ENCODE peak calls at places on chromosomes 11 and 22, in eight cellular contexts. One of them, this sample, is unnamed.

GRCh38 chr11:115664313-115664712 is 160.1 kb upstream of the CADM1 start:
- DNase-seq in small intestine: no peak
- DNase-seq in activated naive CD8-positive, alpha-beta T cell treated with anti-CD3 and anti-CD28 coated beads for 36 hours: no peak
- DNase-seq in HT-29: no peak
- DNase-seq in fibroblast of the conjunctiva: no peak
- DNase-seq in H9: no peak
- DNase-seq in epithelial cell of prostate: no peak
- DNase-seq in nephron progenitor cell: no peak
- DNase-seq in this sample: no peak

GRCh38 chr11:61917357-61918109 is at the start of gene RAB3IL1:
- DNase-seq in H9: peak; percentile 71
- DNase-seq in HT-29: no peak
- DNase-seq in activated naive CD8-positive, alpha-beta T cell treated with anti-CD3 and anti-CD28 coated beads for 36 hours: no peak
- DNase-seq in nephron progenitor cell: peak; percentile 85
- DNase-seq in fibroblast of the conjunctiva: no peak
- DNase-seq in epithelial cell of prostate: no peak
- DNase-seq in small intestine: peak; percentile 29
- DNase-seq in this sample: peak; percentile 84

GRCh38 chr11:12124306-12124705 is 13.9 kb downstream of the MICAL2 start:
- DNase-seq in fibroblast of the conjunctiva: no peak
- DNase-seq in activated naive CD8-positive, alpha-beta T cell treated with anti-CD3 and anti-CD28 coated beads for 36 hours: no peak
- DNase-seq in small intestine: no peak
- DNase-seq in HT-29: no peak
- DNase-seq in epithelial cell of prostate: no peak
- DNase-seq in H9: no peak
- DNase-seq in nephron progenitor cell: no peak
- DNase-seq in this sample: no peak

GRCh38 chr22:41237707-41238569 is 2.8 kb downstream of the CHADL start:
- DNase-seq in small intestine: peak; percentile 82
- DNase-seq in epithelial cell of prostate: no peak
- DNase-seq in HT-29: peak; percentile 76
- DNase-seq in H9: peak; percentile 77
- DNase-seq in fibroblast of the conjunctiva: no peak
- DNase-seq in activated naive CD8-positive, alpha-beta T cell treated with anti-CD3 and anti-CD28 coated beads for 36 hours: peak; percentile 86
- DNase-seq in nephron progenitor cell: peak; percentile 70
- DNase-seq in this sample: peak; percentile 92

GRCh38 chr11:42170601-42171000 is 711.1 kb upstream of the LRRC4C start:
- DNase-seq in H9: no peak
- DNase-seq in activated naive CD8-positive, alpha-beta T cell treated with anti-CD3 and anti-CD28 coated beads for 36 hours: no peak
- DNase-seq in small intestine: no peak
- DNase-seq in nephron progenitor cell: no peak
- DNase-seq in epithelial cell of prostate: no peak
- DNase-seq in fibroblast of the conjunctiva: no peak
- DNase-seq in HT-29: no peak
- DNase-seq in this sample: no peak

GRCh38 chr11:406796-407650 is 7.8 kb downstream of the SIGIRR start:
- DNase-seq in HT-29: peak; percentile 87
- DNase-seq in H9: peak; percentile 91
- DNase-seq in activated naive CD8-positive, alpha-beta T cell treated with anti-CD3 and anti-CD28 coated beads for 36 hours: peak; percentile 94
- DNase-seq in fibroblast of the conjunctiva: peak; percentile 53
- DNase-seq in small intestine: peak; percentile 86
- DNase-seq in epithelial cell of prostate: no peak
- DNase-seq in nephron progenitor cell: peak; percentile 79
- DNase-seq in this sample: peak; percentile 86

GRCh38 chr22:25572708-25573161 is 8.3 kb downstream of the GRK3 start:
- DNase-seq in fibroblast of the conjunctiva: no peak
- DNase-seq in H9: no peak
- DNase-seq in HT-29: no peak
- DNase-seq in activated naive CD8-positive, alpha-beta T cell treated with anti-CD3 and anti-CD28 coated beads for 36 hours: no peak
- DNase-seq in small intestine: no peak
- DNase-seq in epithelial cell of prostate: no peak
- DNase-seq in nephron progenitor cell: no peak
- DNase-seq in this sample: no peak

GRCh38 chr11:122681731-122682130 is 26.2 kb downstream of the UBASH3B start:
- DNase-seq in H9: no peak
- DNase-seq in HT-29: no peak
- DNase-seq in activated naive CD8-positive, alpha-beta T cell treated with anti-CD3 and anti-CD28 coated beads for 36 hours: no peak
- DNase-seq in fibroblast of the conjunctiva: no peak
- DNase-seq in epithelial cell of prostate: no peak
- DNase-seq in nephron progenitor cell: no peak
- DNase-seq in small intestine: no peak
- DNase-seq in this sample: no peak

GRCh38 chr22:42869888-42870480 is 12.9 kb upstream of the ARFGAP3 start:
- DNase-seq in fibroblast of the conjunctiva: no peak
- DNase-seq in activated naive CD8-positive, alpha-beta T cell treated with anti-CD3 and anti-CD28 coated beads for 36 hours: no peak
- DNase-seq in epithelial cell of prostate: no peak
- DNase-seq in H9: no peak
- DNase-seq in HT-29: no peak
- DNase-seq in small intestine: no peak
- DNase-seq in nephron progenitor cell: no peak
- DNase-seq in this sample: no peak

GRCh38 chr22:49014227-49015201 is 813.2 kb downstream of the BRD1 start:
- DNase-seq in HT-29: no peak
- DNase-seq in activated naive CD8-positive, alpha-beta T cell treated with anti-CD3 and anti-CD28 coated beads for 36 hours: no peak
- DNase-seq in epithelial cell of prostate: no peak
- DNase-seq in fibroblast of the conjunctiva: no peak
- DNase-seq in nephron progenitor cell: no peak
- DNase-seq in H9: peak; percentile 17
- DNase-seq in small intestine: no peak
- DNase-seq in this sample: peak; percentile 38

GRCh38 chr11:27524155-27524554 is 17.6 kb upstream of the LIN7C start:
- DNase-seq in epithelial cell of prostate: peak; percentile 36
- DNase-seq in HT-29: peak; percentile 42
- DNase-seq in nephron progenitor cell: no peak
- DNase-seq in fibroblast of the conjunctiva: no peak
- DNase-seq in small intestine: no peak
- DNase-seq in H9: peak; percentile 73
- DNase-seq in activated naive CD8-positive, alpha-beta T cell treated with anti-CD3 and anti-CD28 coated beads for 36 hours: no peak
- DNase-seq in this sample: peak; percentile 12

GRCh38 chr11:124467376-124468061 is 22.0 kb upstream of the OR8B8 start:
- DNase-seq in epithelial cell of prostate: no peak
- DNase-seq in nephron progenitor cell: peak; percentile 18
- DNase-seq in HT-29: no peak
- DNase-seq in H9: no peak
- DNase-seq in fibroblast of the conjunctiva: no peak
- DNase-seq in activated naive CD8-positive, alpha-beta T cell treated with anti-CD3 and anti-CD28 coated beads for 36 hours: no peak
- DNase-seq in small intestine: no peak
- DNase-seq in this sample: peak; percentile 71

GRCh38 chr11:7600205-7600775 is 73.0 kb downstream of the CYB5R2 start:
- DNase-seq in fibroblast of the conjunctiva: peak; percentile 88
- DNase-seq in H9: no peak
- DNase-seq in HT-29: peak; percentile 73
- DNase-seq in epithelial cell of prostate: peak; percentile 97
- DNase-seq in small intestine: peak; percentile 42
- DNase-seq in nephron progenitor cell: no peak
- DNase-seq in activated naive CD8-positive, alpha-beta T cell treated with anti-CD3 and anti-CD28 coated beads for 36 hours: no peak
- DNase-seq in this sample: no peak

GRCh38 chr11:85815186-85815911 is 4.4 kb upstream of the SYTL2 start:
- DNase-seq in nephron progenitor cell: no peak
- DNase-seq in epithelial cell of prostate: no peak
- DNase-seq in HT-29: no peak
- DNase-seq in H9: no peak
- DNase-seq in small intestine: no peak
- DNase-seq in fibroblast of the conjunctiva: no peak
- DNase-seq in activated naive CD8-positive, alpha-beta T cell treated with anti-CD3 and anti-CD28 coated beads for 36 hours: no peak
- DNase-seq in this sample: no peak

GRCh38 chr11:12200359-12201015 is 90.1 kb downstream of the MICAL2 start:
- DNase-seq in HT-29: no peak
- DNase-seq in small intestine: no peak
- DNase-seq in H9: no peak
- DNase-seq in fibroblast of the conjunctiva: peak; percentile 37
- DNase-seq in nephron progenitor cell: no peak
- DNase-seq in epithelial cell of prostate: no peak
- DNase-seq in activated naive CD8-positive, alpha-beta T cell treated with anti-CD3 and anti-CD28 coated beads for 36 hours: no peak
- DNase-seq in this sample: no peak

GRCh38 chr11:14300661-14301304 is 58.2 kb downstream of the RRAS2 start:
- DNase-seq in H9: peak; percentile 75
- DNase-seq in HT-29: peak; percentile 82
- DNase-seq in nephron progenitor cell: peak; percentile 38
- DNase-seq in fibroblast of the conjunctiva: peak; percentile 69
- DNase-seq in small intestine: peak; percentile 66
- DNase-seq in epithelial cell of prostate: no peak
- DNase-seq in activated naive CD8-positive, alpha-beta T cell treated with anti-CD3 and anti-CD28 coated beads for 36 hours: peak; percentile 37
- DNase-seq in this sample: peak; percentile 78

GRCh38 chr11:63847363-63847762 is 8.5 kb downstream of the MARK2 start:
- DNase-seq in small intestine: no peak
- DNase-seq in epithelial cell of prostate: no peak
- DNase-seq in nephron progenitor cell: no peak
- DNase-seq in HT-29: peak; percentile 89
- DNase-seq in H9: peak; percentile 69
- DNase-seq in fibroblast of the conjunctiva: no peak
- DNase-seq in activated naive CD8-positive, alpha-beta T cell treated with anti-CD3 and anti-CD28 coated beads for 36 hours: no peak
- DNase-seq in this sample: peak; percentile 69

GRCh38 chr11:14308114-14308896 is 50.7 kb downstream of the RRAS2 start:
- DNase-seq in HT-29: peak; percentile 62
- DNase-seq in activated naive CD8-positive, alpha-beta T cell treated with anti-CD3 and anti-CD28 coated beads for 36 hours: no peak
- DNase-seq in fibroblast of the conjunctiva: peak; percentile 44
- DNase-seq in small intestine: peak; percentile 52
- DNase-seq in nephron progenitor cell: no peak
- DNase-seq in epithelial cell of prostate: no peak
- DNase-seq in H9: no peak
- DNase-seq in this sample: peak; percentile 75

GRCh38 chr22:47201186-47201995 is 438.9 kb downstream of the TBC1D22A start:
- DNase-seq in nephron progenitor cell: no peak
- DNase-seq in H9: no peak
- DNase-seq in small intestine: peak; percentile 64
- DNase-seq in fibroblast of the conjunctiva: no peak
- DNase-seq in epithelial cell of prostate: no peak
- DNase-seq in activated naive CD8-positive, alpha-beta T cell treated with anti-CD3 and anti-CD28 coated beads for 36 hours: no peak
- DNase-seq in HT-29: no peak
- DNase-seq in this sample: no peak

GRCh38 chr11:92738281-92738680 is 231.2 kb upstream of the MTNR1B start:
- DNase-seq in fibroblast of the conjunctiva: no peak
- DNase-seq in epithelial cell of prostate: no peak
- DNase-seq in small intestine: no peak
- DNase-seq in HT-29: no peak
- DNase-seq in activated naive CD8-positive, alpha-beta T cell treated with anti-CD3 and anti-CD28 coated beads for 36 hours: no peak
- DNase-seq in H9: no peak
- DNase-seq in nephron progenitor cell: no peak
- DNase-seq in this sample: no peak

GRCh38 chr11:88231894-88232482 is 56.7 kb upstream of the RAB38 start:
- DNase-seq in fibroblast of the conjunctiva: peak; percentile 24
- DNase-seq in H9: no peak
- DNase-seq in epithelial cell of prostate: no peak
- DNase-seq in activated naive CD8-positive, alpha-beta T cell treated with anti-CD3 and anti-CD28 coated beads for 36 hours: peak; percentile 4
- DNase-seq in HT-29: peak; percentile 74
- DNase-seq in small intestine: peak; percentile 34
- DNase-seq in nephron progenitor cell: peak; percentile 5
- DNase-seq in this sample: peak; percentile 71

GRCh38 chr11:128297111-128297651 is 290.2 kb downstream of the ETS1 start:
- DNase-seq in epithelial cell of prostate: no peak
- DNase-seq in H9: no peak
- DNase-seq in small intestine: peak; percentile 56
- DNase-seq in activated naive CD8-positive, alpha-beta T cell treated with anti-CD3 and anti-CD28 coated beads for 36 hours: no peak
- DNase-seq in fibroblast of the conjunctiva: no peak
- DNase-seq in nephron progenitor cell: no peak
- DNase-seq in HT-29: peak; percentile 42
- DNase-seq in this sample: peak; percentile 40

GRCh38 chr11:114110948-114111347 is 51.4 kb downstream of the ZBTB16 start:
- DNase-seq in H9: no peak
- DNase-seq in epithelial cell of prostate: no peak
- DNase-seq in activated naive CD8-positive, alpha-beta T cell treated with anti-CD3 and anti-CD28 coated beads for 36 hours: no peak
- DNase-seq in fibroblast of the conjunctiva: no peak
- DNase-seq in nephron progenitor cell: no peak
- DNase-seq in HT-29: no peak
- DNase-seq in small intestine: peak; percentile 19
- DNase-seq in this sample: no peak

GRCh38 chr22:42444060-42444904 is 12.1 kb upstream of the NFAM1 start:
- DNase-seq in small intestine: peak; percentile 90
- DNase-seq in activated naive CD8-positive, alpha-beta T cell treated with anti-CD3 and anti-CD28 coated beads for 36 hours: peak; percentile 78
- DNase-seq in nephron progenitor cell: peak; percentile 95
- DNase-seq in HT-29: peak; percentile 69
- DNase-seq in H9: peak; percentile 93
- DNase-seq in fibroblast of the conjunctiva: peak; percentile 83
- DNase-seq in epithelial cell of prostate: peak; percentile 49
- DNase-seq in this sample: peak; percentile 98

GRCh38 chr11:73308963-73309960 is 1.2 kb downstream of the ARHGEF17 start:
- DNase-seq in nephron progenitor cell: peak; percentile 86
- DNase-seq in activated naive CD8-positive, alpha-beta T cell treated with anti-CD3 and anti-CD28 coated beads for 36 hours: no peak
- DNase-seq in HT-29: peak; percentile 95
- DNase-seq in small intestine: peak; percentile 52
- DNase-seq in epithelial cell of prostate: peak; percentile 69
- DNase-seq in H9: peak; percentile 90
- DNase-seq in fibroblast of the conjunctiva: peak; percentile 91
- DNase-seq in this sample: peak; percentile 92

GRCh38 chr11:92556435-92556834 is 331.8 kb downstream of the FAT3 start:
- DNase-seq in epithelial cell of prostate: peak; percentile 0
- DNase-seq in HT-29: peak; percentile 44
- DNase-seq in fibroblast of the conjunctiva: no peak
- DNase-seq in nephron progenitor cell: peak; percentile 36
- DNase-seq in H9: no peak
- DNase-seq in activated naive CD8-positive, alpha-beta T cell treated with anti-CD3 and anti-CD28 coated beads for 36 hours: no peak
- DNase-seq in small intestine: no peak
- DNase-seq in this sample: peak; percentile 79

GRCh38 chr11:45816614-45817013 is 11.7 kb downstream of the SLC35C1 start:
- DNase-seq in activated naive CD8-positive, alpha-beta T cell treated with anti-CD3 and anti-CD28 coated beads for 36 hours: no peak
- DNase-seq in fibroblast of the conjunctiva: no peak
- DNase-seq in nephron progenitor cell: no peak
- DNase-seq in epithelial cell of prostate: no peak
- DNase-seq in H9: peak; percentile 79
- DNase-seq in HT-29: no peak
- DNase-seq in small intestine: no peak
- DNase-seq in this sample: no peak

GRCh38 chr11:29432719-29433325 is 584.0 kb downstream of the KCNA4 start:
- DNase-seq in H9: no peak
- DNase-seq in epithelial cell of prostate: no peak
- DNase-seq in activated naive CD8-positive, alpha-beta T cell treated with anti-CD3 and anti-CD28 coated beads for 36 hours: no peak
- DNase-seq in fibroblast of the conjunctiva: no peak
- DNase-seq in nephron progenitor cell: no peak
- DNase-seq in small intestine: peak; percentile 5
- DNase-seq in HT-29: peak; percentile 65
- DNase-seq in this sample: peak; percentile 41

GRCh38 chr11:124900464-124900863 is 2.8 kb upstream of the ROBO4 start:
- DNase-seq in HT-29: no peak
- DNase-seq in nephron progenitor cell: no peak
- DNase-seq in H9: peak; percentile 40
- DNase-seq in fibroblast of the conjunctiva: peak; percentile 75
- DNase-seq in small intestine: no peak
- DNase-seq in activated naive CD8-positive, alpha-beta T cell treated with anti-CD3 and anti-CD28 coated beads for 36 hours: no peak
- DNase-seq in epithelial cell of prostate: peak; percentile 43
- DNase-seq in this sample: no peak

GRCh38 chr11:94799726-94800125 is 31.6 kb downstream of the AMOTL1 start:
- DNase-seq in H9: no peak
- DNase-seq in fibroblast of the conjunctiva: no peak
- DNase-seq in epithelial cell of prostate: no peak
- DNase-seq in nephron progenitor cell: no peak
- DNase-seq in HT-29: no peak
- DNase-seq in small intestine: no peak
- DNase-seq in activated naive CD8-positive, alpha-beta T cell treated with anti-CD3 and anti-CD28 coated beads for 36 hours: no peak
- DNase-seq in this sample: no peak

GRCh38 chr11:131637469-131638175 is 267.2 kb downstream of the NTM start:
- DNase-seq in H9: no peak
- DNase-seq in activated naive CD8-positive, alpha-beta T cell treated with anti-CD3 and anti-CD28 coated beads for 36 hours: no peak
- DNase-seq in HT-29: no peak
- DNase-seq in small intestine: no peak
- DNase-seq in nephron progenitor cell: no peak
- DNase-seq in epithelial cell of prostate: no peak
- DNase-seq in fibroblast of the conjunctiva: no peak
- DNase-seq in this sample: no peak

GRCh38 chr11:99489561-99489960 is 468.8 kb downstream of the CNTN5 start:
- DNase-seq in H9: no peak
- DNase-seq in small intestine: no peak
- DNase-seq in fibroblast of the conjunctiva: no peak
- DNase-seq in epithelial cell of prostate: no peak
- DNase-seq in activated naive CD8-positive, alpha-beta T cell treated with anti-CD3 and anti-CD28 coated beads for 36 hours: no peak
- DNase-seq in HT-29: no peak
- DNase-seq in nephron progenitor cell: no peak
- DNase-seq in this sample: no peak

GRCh38 chr11:104668797-104669463 is 229.3 kb downstream of the CASP12 start:
- DNase-seq in epithelial cell of prostate: peak; percentile 63
- DNase-seq in H9: no peak
- DNase-seq in small intestine: peak; percentile 2
- DNase-seq in nephron progenitor cell: no peak
- DNase-seq in activated naive CD8-positive, alpha-beta T cell treated with anti-CD3 and anti-CD28 coated beads for 36 hours: no peak
- DNase-seq in HT-29: peak; percentile 75
- DNase-seq in fibroblast of the conjunctiva: peak; percentile 73
- DNase-seq in this sample: no peak